ENCODE peak calls at places on chromosome 13, in nine cellular contexts. F is heart left ventricle, W is spleen, M is Peyer's patch, X is keratinocyte, R is body of pancreas, E is cardiac fibroblast, H is fibroblast of mammary gland, Y is GM06990. I is an unnamed sample.

GRCh38 chr13:113919761-113920160 is 54.1 kb downstream of the C13orf46 start:
- DNase-seq in F (peak), W (no peak), M (peak), X (no peak), R (no peak), E (no peak), H (no peak), Y (no peak), I (no peak)

GRCh38 chr13:43751624-43752023 is 35.1 kb downstream of the ENOX1 start:
- DNase-seq in F (no peak), W (no peak), M (no peak), X (no peak), R (no peak), E (peak), H (peak), Y (no peak), I (no peak)

GRCh38 chr13:33645591-33646554 is 172.1 kb upstream of the RFC3 start:
- DNase-seq in F (no peak), W (no peak), M (no peak), X (no peak), R (no peak), E (no peak), H (no peak), Y (no peak), I (no peak)

GRCh38 chr13:103403148-103403740 is 337.0 kb upstream of the SLC10A2 start:
- DNase-seq in F (no peak), W (no peak), M (no peak), X (no peak), R (no peak), E (no peak), H (no peak), Y (no peak), I (no peak)

GRCh38 chr13:25267715-25268114 is 19.6 kb downstream of the MTMR6 start:
- DNase-seq in F (no peak), W (no peak), M (no peak), X (no peak), R (no peak), E (peak), H (peak), Y (no peak), I (no peak)

GRCh38 chr13:33761744-33762143 is 56.2 kb upstream of the RFC3 start:
- DNase-seq in F (no peak), W (no peak), M (no peak), X (no peak), R (peak), E (peak), H (peak), Y (no peak), I (no peak)

GRCh38 chr13:46321494-46322225 is 65.4 kb downstream of the RUBCNL start:
- DNase-seq in F (peak), W (peak), M (no peak), X (no peak), R (peak), E (peak), H (peak), Y (no peak), I (peak)

GRCh38 chr13:110126391-110126961 is 180.5 kb downstream of the COL4A1 start:
- DNase-seq in F (peak), W (no peak), M (no peak), X (peak), R (peak), E (peak), H (peak), Y (peak), I (no peak)

GRCh38 chr13:94233401-94233800 is 246.1 kb downstream of the DCT start:
- DNase-seq in F (peak), W (no peak), M (no peak), X (no peak), R (no peak), E (peak), H (peak), Y (no peak), I (no peak)

GRCh38 chr13:114259974-114260373 is 21.4 kb upstream of the UPF3A start:
- DNase-seq in F (no peak), W (no peak), M (no peak), X (no peak), R (peak), E (no peak), H (no peak), Y (no peak), I (peak)

GRCh38 chr13:60494296-60494695 is 97.3 kb downstream of the TDRD3 start:
- DNase-seq in F (no peak), W (no peak), M (no peak), X (no peak), R (no peak), E (no peak), H (no peak), Y (no peak), I (no peak)

GRCh38 chr13:59873309-59873708 is 290.4 kb downstream of the DIAPH3 start:
- DNase-seq in F (no peak), W (no peak), M (no peak), X (no peak), R (no peak), E (no peak), H (no peak), Y (no peak), I (no peak)

GRCh38 chr13:82636119-82636518 is 1246.2 kb downstream of the SLITRK1 start:
- DNase-seq in F (no peak), W (no peak), M (no peak), X (no peak), R (no peak), E (no peak), H (peak), Y (no peak), I (no peak)

GRCh38 chr13:42812311-42812710 is 30.9 kb downstream of the FAM216B start:
- DNase-seq in F (no peak), W (no peak), M (no peak), X (no peak), R (no peak), E (peak), H (peak), Y (no peak), I (no peak)

GRCh38 chr13:114145256-114145655 is 12.8 kb upstream of the RASA3 start:
- DNase-seq in F (no peak), W (no peak), M (peak), X (no peak), R (no peak), E (no peak), H (no peak), Y (no peak), I (no peak)

GRCh38 chr13:114097504-114097892 is 34.9 kb downstream of the RASA3 start:
- DNase-seq in F (no peak), W (peak), M (peak), X (no peak), R (no peak), E (no peak), H (no peak), Y (no peak), I (no peak)

GRCh38 chr13:46698015-46698414 is 98.9 kb downstream of the ESD start:
- DNase-seq in F (peak), W (no peak), M (no peak), X (no peak), R (peak), E (no peak), H (no peak), Y (no peak), I (no peak)

GRCh38 chr13:52949744-52950143 is 78.9 kb upstream of the OLFM4 start:
- DNase-seq in F (no peak), W (no peak), M (no peak), X (no peak), R (no peak), E (no peak), H (no peak), Y (no peak), I (no peak)

GRCh38 chr13:106507560-106508274 is 27.7 kb downstream of the EFNB2 start:
- DNase-seq in F (no peak), W (no peak), M (no peak), X (peak), R (no peak), E (peak), H (peak), Y (no peak), I (no peak)
- H3K4me3 ChIP-seq in F (no peak), W (no peak), M (no peak), X (peak), R (no peak), E (no peak), H (no peak), Y (no peak), I (no peak)

GRCh38 chr13:107765724-107766436 is 449.5 kb downstream of the LIG4 start:
- DNase-seq in F (no peak), W (no peak), M (no peak), X (no peak), R (no peak), E (peak), H (no peak), Y (no peak), I (no peak)
- H3K4me3 ChIP-seq in F (no peak), W (no peak), M (no peak), X (no peak), R (no peak), E (no peak), H (no peak), Y (no peak), I (no peak)

DNA sequence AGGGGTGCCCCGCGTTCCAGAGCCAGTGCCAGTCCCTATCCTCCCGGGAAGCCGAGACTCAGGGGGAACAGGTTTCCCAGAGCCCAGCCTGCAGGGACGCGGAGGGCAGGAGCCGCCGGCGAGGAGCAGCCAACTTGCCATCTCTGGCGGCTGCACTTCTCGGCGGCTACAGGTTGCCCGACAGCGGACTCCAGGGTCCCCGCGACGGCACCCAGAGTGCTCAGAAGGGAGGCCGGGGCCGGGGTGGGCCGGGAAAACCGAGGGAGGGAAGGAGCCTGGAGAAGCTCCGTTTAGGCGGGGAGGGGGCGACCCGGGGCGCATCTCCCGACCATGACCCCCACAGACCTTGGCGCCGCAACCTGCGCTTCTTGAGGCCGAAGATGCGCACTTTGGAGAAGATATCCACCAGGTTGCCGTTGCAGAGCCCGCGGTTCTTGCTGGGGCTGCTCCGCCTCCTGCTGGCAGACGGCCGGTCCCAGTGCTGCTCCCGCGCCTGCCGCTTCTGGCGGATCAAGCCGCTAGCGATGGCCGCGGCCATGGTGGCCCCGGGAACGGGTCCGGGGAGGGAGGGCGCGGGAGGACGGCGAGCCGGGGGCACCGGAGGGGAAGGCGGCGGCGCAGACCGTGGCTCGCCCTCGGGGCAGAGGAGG is 463.8 kb downstream of the ITGBL1 start:
- DNase-seq in F (peak), W (no peak), M (no peak), X (no peak), R (peak), E (peak), H (peak), Y (no peak), I (no peak)
- H3K4me3 ChIP-seq in F (peak), W (no peak), M (no peak), X (no peak), R (no peak), E (no peak), H (no peak), Y (no peak), I (no peak)

DNA sequence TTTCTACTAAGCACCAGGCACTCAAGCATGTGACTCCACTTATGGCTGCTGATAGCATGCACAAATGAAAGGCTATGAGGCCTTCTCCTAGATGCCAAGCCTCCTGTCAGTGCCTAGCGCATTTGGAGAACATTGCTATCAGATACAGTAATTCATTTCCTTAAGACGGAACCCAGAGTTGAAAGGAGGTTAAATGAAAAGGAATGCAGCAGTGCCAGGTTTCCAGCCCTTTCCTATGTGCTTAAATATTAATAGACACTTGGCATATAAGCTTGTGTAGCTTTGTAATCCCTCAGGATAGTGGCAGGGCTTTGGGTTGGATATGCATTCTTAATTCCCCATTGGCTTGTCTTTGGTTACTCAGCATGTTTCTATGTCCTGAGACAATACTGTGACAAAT is 140.1 kb upstream of the FRY start:
- DNase-seq in F (no peak), W (no peak), M (no peak), X (no peak), R (peak), E (peak), H (no peak), Y (no peak), I (no peak)
- H3K4me3 ChIP-seq in F (no peak), W (no peak), M (no peak), X (no peak), R (no peak), E (no peak), H (no peak), Y (no peak), I (no peak)

GRCh38 chr13:65585346-65585745 is 1644.8 kb downstream of the PCDH9 start:
- DNase-seq in F (no peak), W (no peak), M (no peak), X (no peak), R (no peak), E (no peak), H (no peak), Y (no peak), I (no peak)

GRCh38 chr13:65582160-65582559 is 1648.0 kb downstream of the PCDH9 start:
- DNase-seq in F (no peak), W (no peak), M (no peak), X (no peak), R (no peak), E (no peak), H (no peak), Y (no peak), I (no peak)

DNA sequence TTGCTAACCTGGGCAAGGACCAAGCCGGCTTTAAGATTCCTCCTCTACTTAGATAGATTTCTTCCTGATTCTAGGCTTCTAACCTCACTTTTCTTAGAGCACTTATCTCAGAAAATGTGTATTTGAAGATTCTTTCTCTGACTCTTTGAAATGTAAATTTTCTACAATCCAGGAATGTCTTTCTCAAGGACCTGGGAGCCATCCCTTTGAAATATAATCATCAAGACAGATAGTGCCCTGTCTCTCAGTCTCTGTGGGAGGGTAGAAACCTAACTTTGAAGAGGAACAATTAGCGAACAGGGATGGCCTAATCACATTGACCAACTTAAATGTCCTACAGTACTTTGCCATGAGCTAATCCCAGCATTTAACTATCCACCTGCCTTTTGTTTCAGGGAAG is 1646.0 kb downstream of the PCDH9 start:
- DNase-seq in F (no peak), W (no peak), M (no peak), X (no peak), R (no peak), E (no peak), H (no peak), Y (no peak), I (no peak)
- H3K4me3 ChIP-seq in F (no peak), W (no peak), M (no peak), X (no peak), R (no peak), E (no peak), H (no peak), Y (no peak), I (no peak)

GRCh38 chr13:49789961-49790360 is 2.5 kb downstream of the KPNA3 start:
- DNase-seq in F (no peak), W (no peak), M (no peak), X (no peak), R (no peak), E (no peak), H (no peak), Y (no peak), I (no peak)
- H3K4me3 ChIP-seq in F (no peak), W (no peak), M (no peak), X (no peak), R (no peak), E (no peak), H (no peak), Y (no peak), I (no peak)

DNA sequence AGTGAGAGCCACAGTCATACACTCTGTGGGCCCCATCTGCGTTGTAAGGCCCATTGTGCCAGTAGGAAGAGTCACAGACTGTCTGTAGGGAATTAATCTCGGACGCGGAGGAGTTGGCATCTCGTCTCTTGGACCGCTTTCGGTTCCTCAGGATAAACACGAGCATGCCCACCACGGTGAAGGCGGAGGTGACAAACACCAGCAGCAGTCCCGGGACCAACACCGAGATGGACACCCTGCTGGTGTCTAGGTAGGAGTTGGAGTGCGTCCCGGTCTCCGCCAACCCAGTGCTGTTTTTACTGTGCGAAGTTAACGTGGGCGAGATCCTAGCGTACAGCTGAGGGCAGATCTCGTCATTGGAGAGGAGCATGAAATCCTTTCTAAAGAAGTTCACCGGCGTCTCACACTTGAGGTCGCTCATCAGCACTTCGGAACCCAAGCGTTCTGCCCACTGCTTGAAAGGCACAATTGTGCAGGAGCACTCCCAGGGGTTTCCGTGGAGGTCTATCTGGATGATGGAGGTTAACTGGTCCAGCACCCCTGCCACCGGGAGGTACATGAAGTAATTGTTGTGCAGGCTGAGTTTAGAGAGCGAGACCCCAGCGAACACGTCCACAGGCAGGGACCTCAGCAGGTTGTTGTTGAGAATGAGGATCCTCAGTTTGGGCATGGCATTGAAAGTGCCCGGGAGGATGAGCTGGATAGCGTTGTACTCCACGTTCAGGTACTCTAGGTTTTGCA is 2.7 kb downstream of the SLITRK1 start:
- DNase-seq in F (no peak), W (peak), M (no peak), X (no peak), R (peak), E (no peak), H (peak), Y (no peak), I (no peak)
- H3K4me3 ChIP-seq in F (no peak), W (no peak), M (no peak), X (peak), R (no peak), E (peak), H (peak), Y (no peak), I (no peak)

GRCh38 chr13:108705031-108705430 is 75.6 kb downstream of the MYO16 start:
- DNase-seq in F (no peak), W (no peak), M (no peak), X (no peak), R (no peak), E (no peak), H (no peak), Y (no peak), I (no peak)
- H3K4me3 ChIP-seq in F (no peak), W (no peak), M (no peak), X (no peak), R (no peak), E (no peak), H (no peak), Y (no peak), I (no peak)

DNA sequence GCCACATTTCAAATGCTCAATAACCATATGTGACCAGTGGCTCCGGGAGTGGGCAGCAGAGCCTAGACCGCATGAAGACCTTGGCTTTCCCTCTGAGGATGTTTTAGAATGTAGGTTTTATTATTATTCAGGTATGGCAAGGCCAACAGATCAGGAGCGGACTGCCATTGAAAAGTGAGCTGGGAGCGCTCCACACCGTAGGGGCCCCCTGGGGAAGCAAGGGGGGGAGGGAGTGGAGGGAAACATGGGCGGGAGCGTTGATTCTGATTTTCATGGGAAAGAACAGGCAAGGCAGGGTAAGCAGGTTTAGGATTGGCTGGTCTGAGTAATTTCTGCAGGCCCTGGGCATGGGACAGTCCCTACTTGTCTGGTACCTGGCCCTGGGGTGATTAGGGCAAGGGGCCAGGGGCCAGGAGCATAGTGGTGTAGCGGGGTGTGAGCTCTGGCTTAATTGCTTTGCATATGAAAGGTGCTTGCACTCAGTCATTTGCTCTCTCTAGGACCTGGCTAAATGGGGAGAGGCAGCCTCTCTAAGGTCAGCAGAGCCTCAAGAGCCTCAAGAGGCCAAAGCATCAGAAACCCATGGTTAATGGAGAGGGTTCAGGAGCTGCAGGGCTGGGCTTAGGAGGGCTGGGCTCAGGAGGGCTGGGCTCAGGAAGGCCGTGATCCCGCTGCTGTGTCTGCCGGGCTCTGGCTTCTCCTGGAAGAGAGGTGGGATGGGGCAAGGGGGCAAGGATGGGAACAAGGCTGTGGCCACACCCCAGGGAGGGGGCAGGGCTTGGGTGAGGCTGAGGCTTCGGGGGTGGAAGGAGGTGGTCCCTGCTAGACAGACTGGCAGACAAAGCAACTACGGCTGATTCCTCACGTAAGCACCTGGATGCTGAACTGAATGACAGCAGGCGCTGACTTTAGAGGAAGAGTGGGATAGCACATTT is 82.0 kb upstream of the WASF3 start:
- DNase-seq in F (no peak), W (no peak), M (peak), X (no peak), R (no peak), E (no peak), H (no peak), Y (no peak), I (no peak)
- H3K4me3 ChIP-seq in F (peak), W (no peak), M (no peak), X (no peak), R (no peak), E (no peak), H (peak), Y (no peak), I (no peak)

I was measured in MM.1S.